ENCODE peak calls at places on chromosome 9, in ten cellular contexts. D is neuronal stem cell, N is IMR-90, X is left ventricle myocardium inferior, L is tibial nerve, M is brain microvascular endothelial cell, A is A673, Q is ascending aorta, F is fibroblast of the aortic adventitia, Y is cardiac muscle cell. E is an unnamed sample.

GRCh38 chr9:128899566-128900322 is 17.8 kb downstream of the LRRC8A start:
- DNase-seq in Y (no peak), D (no peak), X (no peak), Q (no peak), A (no peak), N (no peak), M (no peak), L (no peak), F (no peak), E (no peak)

GRCh38 chr9:77018058-77019009 is 1.1 kb upstream of the FOXB2 start:
- DNase-seq in X (no peak), D (peak), A (no peak), N (no peak), Q (no peak), F (no peak), L (no peak), M (no peak), Y (no peak), E (no peak)

GRCh38 chr9:83106272-83106671 is 43.3 kb upstream of the RASEF start:
- DNase-seq in X (no peak), N (no peak), D (no peak), Y (no peak), Q (no peak), M (no peak), A (no peak), F (no peak), L (no peak), E (no peak)

GRCh38 chr9:14812806-14813205 is 90.3 kb upstream of the CER1 start:
- DNase-seq in Y (no peak), Q (no peak), N (no peak), X (no peak), D (no peak), L (no peak), A (no peak), F (no peak), M (peak), E (no peak)

GRCh38 chr9:32738501-32739172 is 44.7 kb upstream of the TMEM215 start:
- DNase-seq in F (no peak), N (no peak), X (no peak), L (no peak), Y (no peak), A (no peak), Q (no peak), D (no peak), M (no peak), E (no peak)

GRCh38 chr9:90803860-90804593 is 2.4 kb downstream of the SYK start:
- DNase-seq in N (no peak), D (no peak), M (no peak), X (no peak), Q (no peak), L (no peak), F (no peak), A (peak), Y (no peak), E (no peak)

GRCh38 chr9:126983767-126984166 is 69.2 kb downstream of the RALGPS1 start:
- DNase-seq in A (no peak), Q (no peak), L (no peak), D (no peak), M (no peak), X (no peak), F (no peak), N (no peak), Y (no peak), E (no peak)

GRCh38 chr9:73667749-73668148 is 516.1 kb downstream of the ANXA1 start:
- DNase-seq in F (no peak), L (no peak), Y (no peak), M (no peak), D (no peak), Q (no peak), A (peak), X (no peak), N (no peak), E (no peak)

GRCh38 chr9:127796225-127796813 is 6.4 kb upstream of the FPGS start:
- DNase-seq in Q (no peak), L (no peak), N (peak), X (no peak), A (no peak), D (no peak), M (no peak), Y (no peak), F (peak), E (peak)

GRCh38 chr9:105063665-105064247 is 135.8 kb upstream of the ABCA1 start:
- DNase-seq in L (no peak), X (no peak), D (no peak), M (peak), N (peak), Q (no peak), F (peak), Y (peak), A (no peak), E (peak)

GRCh38 chr9:108386859-108387384 is 468.9 kb downstream of the ACTL7B start:
- DNase-seq in X (no peak), F (peak), D (no peak), L (no peak), Y (peak), M (no peak), Q (no peak), A (no peak), N (peak), E (no peak)

GRCh38 chr9:70577671-70578070 is 163.2 kb upstream of the KLF9 start:
- DNase-seq in Q (no peak), Y (no peak), F (no peak), D (no peak), X (no peak), A (no peak), N (no peak), L (no peak), M (no peak), E (no peak)

GRCh38 chr9:137876269-137876668 is 1.3 kb upstream of the CACNA1B start:
- DNase-seq in Y (no peak), L (no peak), Q (no peak), X (no peak), F (no peak), D (no peak), N (no peak), M (no peak), A (no peak), E (no peak)

GRCh38 chr9:127033784-127034183 is 88.7 kb downstream of the ANGPTL2 start:
- DNase-seq in Q (no peak), L (no peak), F (peak), M (peak), X (no peak), N (peak), A (no peak), Y (peak), D (no peak), E (no peak)

GRCh38 chr9:7185612-7186011 is 427.8 kb downstream of the KDM4C start:
- DNase-seq in F (peak), A (peak), Y (peak), X (no peak), L (no peak), N (peak), Q (no peak), M (peak), D (no peak), E (no peak)

GRCh38 chr9:36738318-36738975 is 165.8 kb downstream of the MELK start:
- DNase-seq in M (no peak), X (no peak), L (no peak), N (peak), D (no peak), Y (peak), F (peak), Q (no peak), A (no peak), E (no peak)

GRCh38 chr9:127751269-127752054 is 16.4 kb upstream of the TOR2A start:
- DNase-seq in F (peak), A (peak), L (no peak), X (no peak), Q (no peak), N (no peak), Y (peak), M (peak), D (no peak), E (no peak)

GRCh38 chr9:135945969-135946368 is 15.2 kb downstream of the UBAC1 start:
- DNase-seq in Q (no peak), Y (no peak), N (no peak), F (no peak), X (no peak), M (no peak), A (no peak), L (no peak), D (no peak), E (no peak)

GRCh38 chr9:135948446-135948845 is 12.7 kb downstream of the UBAC1 start:
- DNase-seq in N (no peak), A (no peak), X (no peak), L (no peak), Y (no peak), F (no peak), Q (no peak), D (no peak), M (no peak), E (no peak)

GRCh38 chr9:135944444-135945252 is 16.5 kb downstream of the UBAC1 start:
- DNase-seq in L (no peak), F (no peak), N (no peak), D (no peak), A (no peak), Q (no peak), X (no peak), M (no peak), Y (no peak), E (no peak)

GRCh38 chr9:135947582-135947981 is 13.6 kb downstream of the UBAC1 start:
- DNase-seq in L (no peak), D (no peak), A (no peak), F (no peak), Q (no peak), M (no peak), N (no peak), Y (no peak), X (no peak), E (no peak)

DNA sequence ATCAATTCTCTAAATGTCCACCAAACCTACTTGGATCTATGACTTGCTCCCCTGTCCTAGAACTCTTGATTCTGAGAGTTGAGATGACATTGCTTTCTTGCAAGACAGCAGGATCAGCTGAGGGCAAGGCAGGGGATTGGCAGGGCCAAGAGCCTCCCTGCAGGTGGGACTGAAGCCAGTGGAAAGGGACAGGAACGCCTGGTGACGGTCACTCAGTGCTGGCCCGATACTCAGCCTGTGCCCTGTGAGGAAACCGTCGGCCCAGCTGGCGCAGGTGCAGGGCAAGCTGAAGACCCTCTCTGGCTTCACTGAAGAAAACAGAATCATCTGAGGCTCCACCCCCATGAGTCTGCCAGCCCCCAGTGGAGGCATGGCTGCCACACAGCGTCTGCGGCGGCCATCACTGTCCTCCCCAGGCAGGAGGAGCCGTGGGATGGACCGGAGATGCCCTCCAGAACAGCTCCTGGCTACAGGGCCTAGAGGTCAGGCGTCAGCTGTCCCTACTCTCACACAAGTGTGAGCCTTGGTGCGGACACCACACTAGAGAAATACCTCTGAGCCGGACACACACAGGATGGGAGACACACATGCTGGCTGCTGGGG is 14.7 kb downstream of the UBAC1 start:
- DNase-seq in A (no peak), X (no peak), Q (no peak), L (no peak), F (no peak), D (no peak), Y (no peak), M (no peak), N (no peak), E (no peak)
- H3K4me3 ChIP-seq in A (no peak), X (no peak), Q (no peak), L (no peak), F (no peak), D (no peak), Y (no peak), M (no peak), N (no peak), E (no peak)

GRCh38 chr9:130106860-130107848 is 53.4 kb downstream of the GPR107 start:
- DNase-seq in Y (peak), F (peak), D (peak), X (peak), N (peak), A (peak), M (peak), L (peak), Q (no peak), E (peak)
- H3K4me3 ChIP-seq in Y (no peak), F (no peak), D (no peak), X (no peak), N (no peak), A (no peak), M (no peak), L (no peak), Q (no peak), E (no peak)

GRCh38 chr9:136231478-136232297 is 13.9 kb downstream of the QSOX2 start:
- DNase-seq in A (no peak), D (no peak), X (no peak), L (no peak), N (no peak), Q (no peak), Y (no peak), F (no peak), M (no peak), E (no peak)
- H3K4me3 ChIP-seq in A (no peak), D (no peak), X (peak), L (no peak), N (no peak), Q (no peak), Y (no peak), F (no peak), M (no peak), E (no peak)

DNA sequence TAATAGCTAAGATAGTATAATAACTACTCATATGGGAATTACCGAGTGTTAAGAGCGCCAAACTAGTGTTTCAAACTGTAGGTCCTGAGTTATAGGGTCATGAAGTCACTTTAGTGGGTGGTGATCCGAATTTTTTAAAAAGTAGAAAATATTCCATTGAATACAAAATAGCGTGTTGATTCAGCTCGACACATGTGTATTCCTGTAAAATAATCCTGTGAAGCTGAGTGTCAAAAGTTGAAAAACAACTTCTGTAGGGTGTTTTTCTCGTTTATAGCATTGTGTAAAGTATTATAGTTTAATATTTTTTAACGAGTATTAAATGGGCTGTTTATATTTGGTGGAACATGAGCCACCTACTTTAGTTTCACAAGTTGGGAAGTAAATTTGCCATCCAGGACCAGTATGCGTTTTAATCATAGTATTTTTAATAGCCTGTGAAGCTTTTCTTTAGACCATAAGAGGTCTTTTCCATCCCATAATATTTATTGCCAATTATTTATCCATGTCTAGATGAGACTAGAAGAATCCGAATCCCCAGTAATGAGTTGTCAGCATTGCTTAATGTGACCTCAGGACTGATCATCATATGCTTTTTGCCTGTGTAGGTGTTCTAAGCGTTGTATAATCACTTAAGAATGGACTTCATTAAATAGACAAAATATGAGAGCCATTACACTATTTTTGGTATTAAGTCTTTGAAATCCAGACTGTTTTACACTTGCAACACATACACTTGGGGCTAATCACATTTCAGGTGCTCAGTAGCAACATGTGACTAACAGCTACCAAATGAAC is 84.1 kb downstream of the PTPDC1 start:
- DNase-seq in A (no peak), Q (no peak), L (no peak), X (no peak), F (no peak), Y (no peak), N (peak), D (no peak), M (no peak), E (no peak)
- H3K4me3 ChIP-seq in A (peak), Q (peak), L (peak), X (peak), F (peak), Y (peak), N (peak), D (peak), M (peak), E (peak)

DNA sequence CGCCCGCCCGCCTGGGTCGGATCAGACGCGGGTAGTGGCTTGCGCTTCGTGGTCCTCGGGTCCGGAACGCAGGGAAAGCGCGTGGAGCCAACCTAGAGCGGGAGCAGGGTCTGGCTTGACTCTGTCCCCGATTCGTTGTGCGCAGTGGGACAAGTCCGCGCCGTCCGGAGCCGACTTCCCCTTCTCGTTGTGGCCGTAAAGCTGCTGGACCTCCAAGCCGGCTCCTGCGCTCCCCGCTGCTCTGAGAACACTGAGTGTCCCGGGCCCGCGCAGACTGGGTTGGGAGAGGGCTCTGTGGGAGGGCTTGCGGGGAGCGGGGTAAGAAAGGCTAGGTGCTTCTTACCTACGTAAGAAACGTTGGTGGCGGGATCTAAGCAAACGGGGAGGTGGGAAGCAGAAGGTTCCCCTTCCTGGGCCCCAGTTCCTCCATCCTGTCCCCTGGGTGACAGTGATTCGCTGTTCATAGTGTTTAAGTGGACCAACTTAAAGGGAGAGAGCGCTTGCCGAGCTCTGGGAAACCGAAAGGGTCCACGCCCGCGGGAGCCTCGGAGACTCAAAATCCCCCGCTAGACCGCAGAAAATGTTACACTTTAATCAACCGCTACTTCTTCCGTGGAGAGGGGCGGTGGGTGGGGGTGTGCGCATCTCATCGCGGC is 4.3 kb upstream of the FOXE1 start:
- DNase-seq in A (no peak), X (no peak), N (peak), F (no peak), L (no peak), D (no peak), Q (no peak), M (no peak), Y (no peak), E (no peak)
- H3K4me3 ChIP-seq in A (no peak), X (peak), N (peak), F (peak), L (no peak), D (no peak), Q (peak), M (no peak), Y (no peak), E (no peak)

GRCh38 chr9:130266236-130267098 is 907 bp downstream of the HMCN2 start:
- DNase-seq in D (no peak), L (no peak), A (no peak), N (no peak), Y (no peak), F (no peak), Q (no peak), M (no peak), X (no peak), E (no peak)
- H3K4me3 ChIP-seq in D (no peak), L (peak), A (no peak), N (no peak), Y (peak), F (no peak), Q (peak), M (no peak), X (peak), E (peak)

DNA sequence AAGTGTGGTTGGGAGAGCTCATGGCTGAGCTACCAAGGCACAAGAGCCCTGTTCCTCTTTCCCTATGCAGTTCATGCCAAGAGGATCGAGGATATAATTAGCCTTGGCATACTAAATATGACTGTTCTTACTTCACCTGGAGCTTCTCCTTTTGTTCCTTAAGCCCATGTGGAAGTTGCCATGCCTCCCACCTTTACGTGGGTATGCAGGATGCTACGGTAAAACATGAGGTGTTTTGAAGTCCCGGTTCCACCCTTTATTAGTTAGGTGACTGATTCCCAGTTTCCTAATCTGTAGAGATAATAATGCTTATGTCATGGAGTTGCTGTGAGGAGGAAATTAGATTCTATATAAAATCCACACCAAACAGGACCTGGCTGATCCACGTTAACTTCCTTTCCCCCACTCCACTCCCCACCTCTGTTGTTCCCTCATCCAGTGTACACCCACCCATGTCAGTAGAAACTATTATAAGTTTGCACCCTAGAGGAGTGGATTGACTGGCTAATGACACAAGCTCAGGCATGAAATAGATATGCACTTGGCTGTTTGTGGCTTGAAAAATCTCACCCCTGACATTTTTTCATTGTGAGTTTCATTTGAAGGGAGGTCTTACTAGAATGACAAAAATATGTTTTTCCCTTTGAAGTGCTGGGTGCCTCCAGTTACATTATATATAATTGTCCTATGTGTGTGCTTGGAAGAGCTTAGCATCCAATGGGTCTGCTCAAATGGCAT is 36.8 kb upstream of the SHOC1 start:
- DNase-seq in L (no peak), Y (no peak), X (no peak), N (peak), F (no peak), M (peak), Q (no peak), A (no peak), D (no peak), E (no peak)
- H3K4me3 ChIP-seq in L (no peak), Y (no peak), X (no peak), N (no peak), F (no peak), M (no peak), Q (no peak), A (no peak), D (no peak), E (no peak)

GRCh38 chr9:16705121-16705604 is 165.3 kb downstream of the BNC2 start:
- DNase-seq in Q (peak), M (peak), A (peak), F (peak), L (peak), D (peak), N (peak), X (peak), Y (peak), E (peak)
- H3K4me3 ChIP-seq in Q (peak), M (peak), A (no peak), F (peak), L (peak), D (no peak), N (peak), X (peak), Y (no peak), E (peak)

DNA sequence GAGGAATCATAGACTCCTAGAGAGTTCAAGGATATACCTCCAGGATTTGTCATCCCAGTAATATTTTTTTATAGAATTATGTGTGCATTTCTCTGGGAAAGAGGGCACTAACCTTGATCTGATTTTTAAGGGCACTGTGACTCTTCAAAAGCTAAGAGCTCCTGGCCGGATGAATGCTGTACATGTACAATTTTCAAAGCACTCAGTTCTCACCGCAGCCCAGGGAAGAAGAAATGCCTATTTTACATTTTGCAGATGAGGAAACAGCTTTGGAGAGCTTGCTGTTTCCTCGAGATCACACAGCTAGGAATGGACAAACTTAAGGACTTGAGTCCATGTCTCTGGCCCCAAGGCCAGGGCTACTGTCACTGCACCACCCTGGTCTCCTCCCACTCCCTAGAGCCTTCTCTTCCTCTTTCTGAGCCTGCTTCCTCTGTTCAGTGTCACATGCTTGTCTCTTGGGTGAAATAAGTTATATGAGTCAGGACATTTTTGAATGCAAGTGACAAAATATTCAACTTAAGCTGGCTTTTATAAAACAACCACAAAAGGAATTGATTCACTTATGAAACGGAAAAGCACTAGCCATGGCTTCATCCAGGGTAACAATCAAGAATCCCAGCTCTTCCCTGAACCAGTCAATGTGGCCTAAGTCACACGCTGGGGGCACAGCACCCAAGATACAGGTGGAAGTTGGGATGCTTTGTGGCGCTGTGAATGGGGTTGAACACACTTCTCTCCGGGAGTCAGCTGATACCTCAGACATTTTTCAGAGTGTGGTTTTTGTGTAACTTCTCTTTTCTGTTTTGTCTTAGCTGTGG is 45.6 kb upstream of the TGFBR1 start:
- DNase-seq in D (no peak), L (no peak), Q (peak), N (no peak), X (peak), M (no peak), Y (no peak), A (no peak), F (no peak), E (no peak)
- H3K4me3 ChIP-seq in D (no peak), L (no peak), Q (no peak), N (no peak), X (no peak), M (no peak), Y (no peak), A (no peak), F (no peak), E (no peak)

E was measured in ovary.